ENCODE peak calls at places on chromosomes 6 and 20, in ten cellular contexts. D, Y, V, W, F, I, T, X, S and B are unnamed samples.

GRCh38 chr6:170085475-170086401 is 205.1 kb downstream of the DLL1 start:
- DNase-seq in D (no peak), Y (peak), V (no peak), W (no peak), F (no peak), I (no peak), T (no peak), X (no peak), S (no peak), B (no peak)

GRCh38 chr6:150734235-150734634 is 131.3 kb upstream of the MTHFD1L start:
- DNase-seq in D (no peak), Y (no peak), V (no peak), W (no peak), F (no peak), I (no peak), T (no peak), X (no peak), S (no peak), B (no peak)

GRCh38 chr6:74609857-74610256 is 596.0 kb downstream of the COL12A1 start:
- DNase-seq in D (no peak), Y (no peak), V (no peak), W (no peak), F (peak), I (no peak), T (no peak), X (no peak), S (no peak), B (peak)

GRCh38 chr6:170265655-170266054 is 25.2 kb downstream of the DLL1 start:
- DNase-seq in D (peak), Y (no peak), V (no peak), W (peak), F (no peak), I (no peak), T (no peak), X (no peak), S (no peak), B (no peak)

GRCh38 chr20:44993343-44993742 is 27.0 kb downstream of the STK4 start:
- DNase-seq in D (no peak), Y (no peak), V (no peak), W (no peak), F (peak), I (no peak), T (no peak), X (peak), S (no peak), B (peak)

GRCh38 chr6:20564269-20564668 is 30.0 kb downstream of the CDKAL1 start:
- DNase-seq in D (peak), Y (peak), V (no peak), W (peak), F (peak), I (no peak), T (no peak), X (peak), S (no peak), B (peak)

GRCh38 chr6:117601811-117602150 is 530 bp downstream of the GOPC start:
- DNase-seq in D (no peak), Y (no peak), V (peak), W (no peak), F (no peak), I (no peak), T (no peak), X (no peak), S (no peak), B (no peak)

GRCh38 chr6:87705070-87705691 is 3.1 kb upstream of the AKIRIN2 start:
- DNase-seq in D (no peak), Y (no peak), V (no peak), W (no peak), F (no peak), I (no peak), T (no peak), X (no peak), S (no peak), B (no peak)

GRCh38 chr6:52649521-52649920 is 21.4 kb upstream of the TMEM14A start:
- DNase-seq in D (no peak), Y (no peak), V (no peak), W (no peak), F (no peak), I (no peak), T (no peak), X (no peak), S (no peak), B (no peak)

GRCh38 chr6:124203812-124204167 is 400.1 kb downstream of the NKAIN2 start:
- DNase-seq in D (no peak), Y (peak), V (no peak), W (no peak), F (no peak), I (no peak), T (no peak), X (no peak), S (no peak), B (no peak)